ENCODE peak calls at places on chromosomes 3 and 15, in ten cellular contexts. L is hepatocyte, M is choroid plexus epithelial cell, P is HCT116, O is astrocyte, T is cardiac fibroblast, S is endodermal cell, V is Panc1, Y is SK-N-SH, R is GM12865. N is an unnamed sample.

GRCh38 chr3:7382293-7383033 is 521.5 kb downstream of the GRM7 start:
- DNase-seq in O (peak), V (no peak), S (no peak), Y (no peak), M (peak), L (peak), T (peak), P (no peak), R (no peak), N (peak)

GRCh38 chr3:185582236-185582635 is 3.9 kb upstream of the SENP2 start:
- DNase-seq in O (no peak), V (no peak), L (no peak), R (no peak), M (no peak), S (peak), Y (no peak), P (no peak), T (no peak), N (no peak)

GRCh38 chr3:69196876-69197275 is 74.5 kb upstream of the LMOD3 start:
- DNase-seq in T (no peak), R (peak), Y (no peak), V (no peak), P (no peak), O (no peak), S (no peak), L (no peak), M (no peak), N (no peak)

GRCh38 chr15:62067448-62068044 is 769 bp downstream of the C2CD4A start:
- DNase-seq in Y (peak), V (no peak), R (no peak), O (no peak), M (no peak), L (peak), S (peak), T (peak), P (no peak), N (no peak)

GRCh38 chr15:81021321-81021720 is 20.6 kb downstream of the TLNRD1 start:
- DNase-seq in Y (peak), O (no peak), S (no peak), M (no peak), P (no peak), T (no peak), L (no peak), R (no peak), V (no peak), N (no peak)

GRCh38 chr3:14177580-14178246 is 688 bp downstream of the XPC start:
- DNase-seq in M (peak), S (no peak), O (peak), P (peak), L (no peak), R (no peak), Y (no peak), V (no peak), T (no peak), N (no peak)

GRCh38 chr3:191707817-191708216 is 246.9 kb downstream of the PYDC2 start:
- DNase-seq in R (no peak), L (no peak), Y (no peak), O (no peak), T (no peak), S (no peak), V (no peak), P (no peak), M (no peak), N (no peak)

GRCh38 chr3:129087138-129087702 is 26.6 kb downstream of the GP9 start:
- DNase-seq in T (peak), P (no peak), M (peak), Y (no peak), S (no peak), R (no peak), L (no peak), V (no peak), O (peak), N (no peak)

GRCh38 chr3:195095704-195096036 is 175.3 kb downstream of the XXYLT1 start:
- DNase-seq in L (no peak), P (no peak), V (no peak), M (no peak), T (no peak), S (no peak), O (peak), R (no peak), Y (no peak), N (no peak)

GRCh38 chr3:53250881-53251605 is 4.8 kb downstream of the TKT start:
- DNase-seq in R (no peak), L (no peak), Y (no peak), O (no peak), P (no peak), S (no peak), T (no peak), V (no peak), M (no peak), N (no peak)
- H3K4me3 ChIP-seq in R (no peak), L (no peak), Y (no peak), O (no peak), P (no peak), S (no peak), T (no peak), V (peak), M (no peak), N (peak)

GRCh38 chr15:40081691-40082194 is 26.9 kb downstream of the BMF start:
- DNase-seq in S (peak), V (no peak), M (peak), Y (peak), R (no peak), O (peak), L (peak), T (peak), P (no peak), N (no peak)
- TF ChIP-seq CTCF in S (peak), V (no peak), M (peak), Y (no peak), R (no peak), O (no peak), L (no peak), T (no peak), P (no peak), N (no peak)

GRCh38 chr3:150083653-150084037 is 113.0 kb upstream of the PFN2 start:
- DNase-seq in R (no peak), M (no peak), S (no peak), O (peak), P (no peak), Y (peak), T (peak), V (no peak), L (peak), N (no peak)

GRCh38 chr3:150084128-150084527 is 113.4 kb upstream of the PFN2 start:
- DNase-seq in T (no peak), M (no peak), V (no peak), L (no peak), O (no peak), R (no peak), S (no peak), Y (no peak), P (no peak), N (no peak)

GRCh38 chr3:150081084-150081483 is 110.4 kb upstream of the PFN2 start:
- DNase-seq in V (no peak), Y (no peak), T (peak), M (peak), L (no peak), R (no peak), S (no peak), O (peak), P (no peak), N (no peak)

GRCh38 chr3:150080058-150080730 is 109.5 kb upstream of the PFN2 start:
- DNase-seq in M (no peak), Y (no peak), T (peak), V (no peak), O (no peak), R (no peak), P (no peak), S (peak), L (no peak), N (no peak)

DNA sequence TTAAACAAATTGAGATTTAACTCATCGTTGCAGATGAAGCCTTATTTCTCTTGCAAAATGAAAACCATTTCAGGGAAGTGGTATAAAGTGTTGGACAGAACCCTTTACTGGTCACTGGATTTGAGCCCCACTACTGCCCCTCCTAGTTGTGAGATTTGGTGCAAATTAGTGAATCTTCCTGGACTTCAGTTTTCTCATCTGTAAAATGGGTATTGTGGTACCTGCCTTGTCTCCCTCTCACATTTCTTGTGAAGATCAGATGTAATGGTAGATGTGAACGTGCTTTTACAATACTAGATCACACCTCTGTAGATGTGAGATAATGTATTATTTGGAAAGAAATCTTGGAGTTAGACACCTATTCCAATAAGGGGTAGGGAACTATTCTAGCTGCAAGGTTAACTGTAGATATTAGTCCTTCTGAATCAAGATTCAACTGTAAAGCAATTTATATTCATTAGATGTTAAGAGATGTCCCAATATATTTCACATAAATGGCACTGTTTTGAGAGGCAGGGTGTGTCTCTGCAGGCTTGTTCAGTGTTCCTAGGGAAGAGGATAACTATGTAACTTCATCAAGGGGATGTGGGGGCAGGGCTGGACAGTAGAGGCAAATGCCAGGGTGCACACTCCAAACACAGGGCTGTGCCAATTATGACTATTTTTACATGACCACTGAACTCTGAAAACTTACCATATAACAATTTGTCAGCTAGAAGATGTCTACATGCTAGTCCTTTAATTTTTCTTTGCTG is 112.4 kb upstream of the PFN2 start:
- DNase-seq in T (no peak), V (no peak), P (no peak), L (no peak), Y (no peak), M (no peak), O (no peak), R (no peak), S (no peak), N (no peak)
- H3K4me3 ChIP-seq in T (peak), V (peak), P (no peak), L (no peak), Y (peak), M (peak), O (peak), R (no peak), S (no peak), N (no peak)

DNA sequence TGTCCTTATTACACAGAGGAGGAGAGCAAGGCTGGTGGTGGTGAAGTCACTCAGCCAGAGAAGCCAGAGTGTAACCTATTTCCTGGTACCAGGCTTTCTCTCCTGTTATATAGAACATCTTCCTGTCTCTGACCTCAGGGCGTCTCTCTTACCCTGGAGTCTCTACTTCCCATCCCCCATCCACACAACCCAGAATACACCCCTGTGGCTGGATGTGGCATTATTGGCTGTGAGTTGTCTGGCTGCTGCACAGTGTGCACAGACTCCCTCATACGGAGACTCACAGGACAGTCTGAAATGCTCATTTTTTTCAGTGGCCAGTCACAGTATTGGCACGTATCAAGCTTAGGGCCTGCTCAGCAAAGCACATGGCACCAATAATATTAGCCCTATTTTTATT is 8.6 kb downstream of the PODXL2 start:
- DNase-seq in R (peak), M (peak), S (no peak), P (no peak), T (no peak), O (no peak), V (no peak), Y (peak), L (no peak), N (no peak)
- TF ChIP-seq CTCF in R (no peak), M (no peak), S (no peak), P (no peak), T (no peak), O (no peak), V (no peak), Y (no peak), L (no peak), N (no peak)

GRCh38 chr3:187024561-187025226 is 94.4 kb downstream of the ST6GAL1 start:
- DNase-seq in R (no peak), M (no peak), V (no peak), Y (no peak), T (no peak), O (no peak), P (no peak), S (no peak), L (no peak), N (no peak)

GRCh38 chr3:187019542-187020072 is 89.3 kb downstream of the ST6GAL1 start:
- DNase-seq in P (no peak), R (no peak), Y (peak), L (no peak), M (no peak), O (no peak), S (peak), V (no peak), T (no peak), N (no peak)

GRCh38 chr3:187022403-187023029 is 92.2 kb downstream of the ST6GAL1 start:
- DNase-seq in M (no peak), P (no peak), L (no peak), R (peak), S (peak), T (no peak), V (no peak), O (no peak), Y (no peak), N (no peak)

GRCh38 chr3:187020376-187020775 is 90.0 kb downstream of the ST6GAL1 start:
- DNase-seq in M (no peak), Y (no peak), P (no peak), T (no peak), O (no peak), S (no peak), R (peak), V (no peak), L (no peak), N (no peak)

GRCh38 chr3:187021748-187022402 is 91.5 kb downstream of the ST6GAL1 start:
- DNase-seq in M (no peak), R (peak), L (no peak), P (no peak), Y (no peak), V (no peak), T (no peak), O (no peak), S (no peak), N (no peak)
- H3K4me3 ChIP-seq in M (no peak), R (peak), L (no peak), P (no peak), Y (no peak), V (no peak), T (no peak), O (no peak), S (no peak), N (no peak)

DNA sequence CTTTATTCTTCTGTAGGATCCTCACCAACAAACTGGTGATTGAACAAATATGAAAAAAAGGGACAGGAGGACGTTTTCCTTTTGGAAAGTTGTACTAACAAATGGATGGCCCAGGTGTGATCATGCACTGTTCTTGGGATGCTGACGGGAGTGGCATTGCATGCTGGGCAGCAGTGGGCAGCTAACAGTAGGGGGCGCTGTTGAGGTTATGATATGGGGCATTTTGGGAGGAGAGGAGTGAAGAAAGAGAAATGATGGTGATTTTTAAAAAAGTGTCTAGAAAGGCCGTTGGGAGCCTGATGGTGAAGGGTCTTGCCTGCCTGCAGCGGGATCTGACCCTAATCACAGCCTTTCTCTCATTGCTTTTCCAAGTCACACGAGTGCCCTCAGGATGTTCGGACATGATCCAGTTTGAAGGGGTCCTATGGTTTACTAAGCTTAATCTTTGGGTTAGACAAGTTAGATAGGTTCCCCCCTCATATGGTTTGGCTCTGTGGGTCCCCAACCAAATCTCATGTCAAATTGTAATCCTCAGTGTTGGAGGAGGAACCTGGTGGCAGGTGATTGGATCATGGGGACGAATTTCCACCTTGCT is 46.2 kb upstream of the PRTG start:
- DNase-seq in S (peak), L (no peak), T (no peak), P (peak), R (peak), O (no peak), Y (no peak), M (no peak), V (no peak), N (no peak)
- TF ChIP-seq CTCF in S (peak), L (peak), T (peak), P (peak), R (peak), O (peak), Y (peak), M (peak), V (peak), N (peak)

GRCh38 chr3:147939425-147940196 is 530.4 kb downstream of the ZIC1 start:
- DNase-seq in S (no peak), R (no peak), T (no peak), M (peak), O (peak), V (no peak), P (no peak), L (no peak), Y (no peak), N (no peak)
- H3K4me3 ChIP-seq in S (no peak), R (no peak), T (no peak), M (peak), O (peak), V (no peak), P (no peak), L (no peak), Y (no peak), N (no peak)

GRCh38 chr3:47406762-47407149 is 25.9 kb downstream of the PTPN23 start:
- DNase-seq in L (no peak), V (no peak), Y (no peak), T (no peak), S (no peak), M (no peak), R (no peak), P (no peak), O (no peak), N (no peak)
- TF ChIP-seq CTCF in L (peak), V (no peak), Y (no peak), T (no peak), S (peak), M (peak), R (no peak), P (peak), O (no peak), N (peak)